ENCODE peak calls at places on chromosome 13, in seven cellular contexts. J is foreskin fibroblast, P is cardiac fibroblast, O is adrenal gland, Y is tibial nerve, Z is A673, F is foreskin keratinocyte. C is an unnamed sample.

GRCh38 chr13:36920612-36921185 is 661 bp upstream of the SMAD9 start:
- DNase-seq in J (peak), P (no peak), Y (no peak), Z (no peak), F (no peak), O (no peak), C (no peak)

GRCh38 chr13:45215392-45216077 is 14.7 kb upstream of the KCTD4 start:
- DNase-seq in O (no peak), P (no peak), Y (no peak), F (no peak), J (no peak), Z (no peak), C (no peak)

GRCh38 chr13:24644051-24644450 is 36.2 kb upstream of the ATP12A start:
- DNase-seq in Y (no peak), F (no peak), Z (peak), O (peak), J (peak), P (peak), C (peak)

GRCh38 chr13:113936566-113936965 is 37.3 kb downstream of the C13orf46 start:
- DNase-seq in Z (no peak), J (no peak), O (no peak), P (no peak), Y (no peak), F (no peak), C (no peak)

GRCh38 chr13:36275190-36276002 is 22.2 kb downstream of the CCDC169 start:
- DNase-seq in Y (peak), F (peak), O (peak), J (peak), Z (peak), P (peak), C (peak)

GRCh38 chr13:32894589-32895001 is 121.6 kb upstream of the KL start:
- DNase-seq in O (no peak), Y (no peak), P (peak), Z (no peak), F (peak), J (peak), C (peak)

GRCh38 chr13:46595136-46595917 is 42.4 kb downstream of the LRCH1 start:
- DNase-seq in J (peak), P (peak), O (no peak), F (peak), Z (peak), Y (no peak), C (peak)

GRCh38 chr13:43285891-43286602 is 262.7 kb downstream of the DNAJC15 start:
- DNase-seq in Z (peak), F (no peak), Y (no peak), O (no peak), P (peak), J (peak), C (peak)

GRCh38 chr13:30796833-30797601 is 61.7 kb downstream of the ALOX5AP start:
- DNase-seq in Y (no peak), P (peak), Z (peak), J (no peak), O (no peak), F (peak), C (peak)

C was measured in choroid plexus epithelial cell.